ENCODE peak calls at places on chromosomes 11 and 22, in eight cellular contexts. G is transverse colon; P is HEK293T; C is stimulated activated CD4-positive, alpha-beta T cell treated with anti-CD3 and anti-CD28 coated beads, Interleukin-1b, Interleukin-23, amount 100 ng/mL, for 24 hours; Z is amniotic stem cell; M is endothelial cell; U is HCT116; Q is activated naive CD8-positive, alpha-beta T cell treated with anti-CD3 and anti-CD28 coated beads, Interleukin-2, amount 50 U/mL, for 24 hours. B is an unnamed sample.

GRCh38 chr22:48403521-48403921 is 1424.2 kb downstream of the BRD1 start:
- DNase-seq in G (no peak), P (no peak), C (no peak), Z (no peak), M (no peak), U (no peak), Q (no peak), B (no peak)

GRCh38 chr11:2387266-2387982 is 10.3 kb downstream of the CD81 start:
- DNase-seq in G (no peak), P (no peak), C (no peak), Z (no peak), M (no peak), U (no peak), Q (peak; percentile 31), B (no peak)

GRCh38 chr11:130162733-130163132 is 3.2 kb downstream of the ST14 start:
- DNase-seq in G (peak; percentile 68), P (no peak), C (no peak), Z (no peak), M (no peak), U (no peak), Q (no peak), B (no peak)

GRCh38 chr11:108632041-108632440 is 32.8 kb upstream of the DDX10 start:
- DNase-seq in G (no peak), P (no peak), C (no peak), Z (no peak), M (no peak), U (no peak), Q (no peak), B (no peak)

GRCh38 chr11:93844568-93844967 is 5.8 kb downstream of the VSTM5 start:
- DNase-seq in G (no peak), P (no peak), C (no peak), Z (no peak), M (no peak), U (no peak), Q (no peak), B (no peak)

GRCh38 chr11:12538889-12539421 is 135.3 kb upstream of the TEAD1 start:
- DNase-seq in G (no peak), P (no peak), C (no peak), Z (no peak), M (no peak), U (no peak), Q (no peak), B (no peak)

GRCh38 chr11:106821291-106821690 is 197.0 kb downstream of the GUCY1A2 start:
- DNase-seq in G (no peak), P (no peak), C (no peak), Z (no peak), M (no peak), U (no peak), Q (no peak), B (no peak)

GRCh38 chr11:3879967-3880542 is 24.6 kb downstream of the STIM1 start:
- DNase-seq in G (no peak), P (no peak), C (no peak), Z (no peak), M (no peak), U (no peak), Q (no peak), B (no peak)

GRCh38 chr11:121563003-121563402 is 110.2 kb upstream of the SORL1-AS1 start:
- DNase-seq in G (no peak), P (no peak), C (no peak), Z (no peak), M (no peak), U (no peak), Q (peak; percentile 35), B (no peak)

GRCh38 chr11:2582958-2583604 is 116.7 kb downstream of the KCNQ1OT1 start:
- DNase-seq in G (peak; percentile 6), P (no peak), C (no peak), Z (no peak), M (no peak), U (no peak), Q (peak; percentile 0), B (no peak)

GRCh38 chr22:47082505-47082904 is 320.1 kb downstream of the TBC1D22A start:
- DNase-seq in G (no peak), P (no peak), C (no peak), Z (no peak), M (no peak), U (no peak), Q (no peak), B (no peak)

GRCh38 chr11:65555693-65556231 is 2.4 kb downstream of the LTBP3 start:
- DNase-seq in G (no peak), P (no peak), C (no peak), Z (peak; percentile 65), M (no peak), U (peak; percentile 71), Q (no peak), B (no peak)

B was measured in amygdala.